ENCODE peak calls at places on chromosomes 6 and 20, in four cellular contexts. One of them, this sample, is unnamed.

GRCh38 chr6:3885262-3886036 is 36.3 kb downstream of the FAM50B start:
- DNase-seq in NCI-H82: peak; percentile 67
- DNase-seq in mucosa of gallbladder: no peak
- DNase-seq in T-helper 17 cell: no peak
- DNase-seq in this sample: no peak

GRCh38 chr6:46453221-46453620 is 38.0 kb downstream of the RCAN2 start:
- DNase-seq in NCI-H82: no peak
- DNase-seq in T-helper 17 cell: no peak
- DNase-seq in mucosa of gallbladder: no peak
- DNase-seq in this sample: no peak

GRCh38 chr20:43711098-43711654 is 15.6 kb downstream of the GTSF1L start:
- DNase-seq in mucosa of gallbladder: no peak
- DNase-seq in T-helper 17 cell: no peak
- DNase-seq in NCI-H82: no peak
- DNase-seq in this sample: no peak

GRCh38 chr20:47493954-47494293 is 7.8 kb upstream of the NCOA3 start:
- DNase-seq in mucosa of gallbladder: peak; percentile 36
- DNase-seq in NCI-H82: peak; percentile 44
- DNase-seq in T-helper 17 cell: no peak
- DNase-seq in this sample: no peak

GRCh38 chr6:4732691-4733315 is 43.4 kb upstream of the CDYL start:
- DNase-seq in NCI-H82: no peak
- DNase-seq in mucosa of gallbladder: peak; percentile 18
- DNase-seq in T-helper 17 cell: no peak
- DNase-seq in this sample: peak; percentile 34

GRCh38 chr20:57895161-57895855 is 185.5 kb upstream of the PMEPA1 start:
- DNase-seq in T-helper 17 cell: no peak
- DNase-seq in NCI-H82: no peak
- DNase-seq in mucosa of gallbladder: no peak
- DNase-seq in this sample: no peak

GRCh38 chr6:10528170-10528981 is 7.2 kb downstream of the GCNT2 start:
- DNase-seq in T-helper 17 cell: no peak
- DNase-seq in mucosa of gallbladder: peak; percentile 52
- DNase-seq in NCI-H82: no peak
- DNase-seq in this sample: peak; percentile 44

GRCh38 chr6:140979642-140980091 is 1153.1 kb upstream of the GJE1 start:
- DNase-seq in NCI-H82: no peak
- DNase-seq in T-helper 17 cell: no peak
- DNase-seq in mucosa of gallbladder: peak; percentile 15
- DNase-seq in this sample: peak; percentile 30

GRCh38 chr6:16608444-16608843 is 152.8 kb downstream of the ATXN1 start:
- DNase-seq in T-helper 17 cell: no peak
- DNase-seq in NCI-H82: no peak
- DNase-seq in mucosa of gallbladder: no peak
- DNase-seq in this sample: no peak

GRCh38 chr6:167229586-167229985 is 61.5 kb upstream of the UNC93A start:
- DNase-seq in T-helper 17 cell: no peak
- DNase-seq in NCI-H82: no peak
- DNase-seq in mucosa of gallbladder: no peak
- DNase-seq in this sample: no peak